ENCODE peak calls at places on chromosome 22, in seven cellular contexts. I, X, G, B, C, R and V are unnamed samples.

GRCh38 chr22:27105142-27106025 is 448.0 kb downstream of the MIAT start:
- DNase-seq in I (no peak), X (peak; percentile 89), G (peak; percentile 88), B (peak; percentile 87), C (peak; percentile 96), R (peak; percentile 92), V (peak; percentile 96)

GRCh38 chr22:48086246-48086645 is 1323.8 kb downstream of the TBC1D22A start:
- DNase-seq in I (no peak), X (no peak), G (no peak), B (no peak), C (no peak), R (no peak), V (no peak)

GRCh38 chr22:24039046-24039445 is 27.9 kb downstream of the CABIN1 start:
- DNase-seq in I (no peak), X (no peak), G (no peak), B (no peak), C (no peak), R (no peak), V (peak; percentile 23)

GRCh38 chr22:46007003-46007847 is 30.3 kb upstream of the WNT7B start:
- DNase-seq in I (no peak), X (no peak), G (peak; percentile 92), B (peak; percentile 89), C (peak; percentile 81), R (peak; percentile 86), V (peak; percentile 72)

GRCh38 chr22:24989541-24989951 is 37.0 kb downstream of the KIAA1671 start:
- DNase-seq in I (no peak), X (no peak), G (no peak), B (no peak), C (peak; percentile 80), R (peak; percentile 71), V (no peak)

GRCh38 chr22:46757104-46757503 is 5.3 kb upstream of the TBC1D22A start:
- DNase-seq in I (no peak), X (no peak), G (no peak), B (no peak), C (no peak), R (no peak), V (no peak)

GRCh38 chr22:26362471-26362870 is 66.6 kb upstream of the ASPHD2 start:
- DNase-seq in I (no peak), X (no peak), G (peak; percentile 10), B (peak; percentile 68), C (peak; percentile 11), R (no peak), V (no peak)

GRCh38 chr22:44316393-44317162 is 3.8 kb upstream of the SHISAL1 start:
- DNase-seq in I (no peak), X (peak; percentile 36), G (no peak), B (no peak), C (no peak), R (no peak), V (no peak)

GRCh38 chr22:25192406-25192805 is 7.3 kb upstream of the CRYBB3 start:
- DNase-seq in I (no peak), X (no peak), G (no peak), B (no peak), C (no peak), R (no peak), V (no peak)

GRCh38 chr22:29469755-29470154 is 10.3 kb upstream of the NEFH start:
- DNase-seq in I (no peak), X (no peak), G (no peak), B (no peak), C (no peak), R (no peak), V (no peak)
- H3K4me3 ChIP-seq in I (peak overlapping the region; percentile 63), X (no peak overlapping the region), G (no peak overlapping the region), B (no peak overlapping the region), C (no peak overlapping the region), R (no peak overlapping the region), V (no peak overlapping the region)

GRCh38 chr22:41683616-41684015 is 5.1 kb downstream of the SNU13 start:
- DNase-seq in I (no peak), X (no peak), G (peak; percentile 69), B (no peak), C (no peak), R (no peak), V (no peak)

GRCh38 chr22:41682033-41682807 is 6.4 kb downstream of the SNU13 start:
- DNase-seq in I (no peak), X (peak; percentile 66), G (peak; percentile 93), B (peak; percentile 86), C (peak; percentile 89), R (peak; percentile 93), V (peak; percentile 88)

GRCh38 chr22:41681616-41682015 is 7.1 kb downstream of the SNU13 start:
- DNase-seq in I (no peak), X (no peak), G (no peak), B (peak; percentile 27), C (no peak), R (no peak), V (no peak)

GRCh38 chr22:41684194-41684593 is 4.5 kb downstream of the SNU13 start:
- DNase-seq in I (no peak), X (no peak), G (no peak), B (no peak), C (no peak), R (no peak), V (no peak)

GRCh38 chr22:41683052-41683451 is 5.6 kb downstream of the SNU13 start:
- DNase-seq in I (no peak), X (no peak), G (no peak), B (no peak), C (no peak), R (no peak), V (no peak)
- H3K4me3 ChIP-seq in I (peak overlapping the region; percentile 68), X (peak overlapping the region; percentile 61), G (peak overlapping the region; percentile 82), B (no peak overlapping the region), C (peak overlapping the region; percentile 82), R (peak overlapping the region; percentile 80), V (peak overlapping the region; percentile 77)

GRCh38 chr22:38462960-38463784 is 4.7 kb upstream of the KDELR3 start:
- DNase-seq in I (no peak), X (no peak), G (no peak), B (no peak), C (no peak), R (no peak), V (no peak)
- H3K4me3 ChIP-seq in I (no peak overlapping the region), X (no peak overlapping the region), G (no peak overlapping the region), B (no peak overlapping the region), C (no peak overlapping the region), R (no peak overlapping the region), V (no peak overlapping the region)

DNA sequence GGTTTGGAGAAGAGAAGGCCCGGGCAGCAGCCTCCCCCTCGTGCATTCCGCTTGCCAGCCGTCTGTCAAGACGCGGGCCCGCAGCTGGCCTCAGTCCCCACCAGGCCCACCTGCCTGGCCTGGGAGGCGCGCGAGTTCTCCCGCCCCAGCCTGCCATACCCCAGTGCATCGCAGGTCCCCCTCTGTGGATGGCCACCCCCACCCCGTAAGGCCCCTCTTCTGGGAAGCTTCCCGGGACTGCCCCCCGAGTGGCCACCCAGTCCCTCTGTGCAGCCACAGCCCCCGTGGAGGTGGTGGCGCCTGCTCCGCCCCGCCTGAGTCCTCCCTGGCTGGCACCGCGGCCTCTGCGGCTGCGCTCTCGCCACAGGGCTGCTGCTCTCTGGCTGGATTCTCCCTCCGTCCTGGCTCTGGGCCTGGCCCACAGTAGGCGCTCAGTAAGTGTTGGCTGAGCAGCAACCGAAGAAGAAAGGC is 74.0 kb upstream of the TCF20 start:
- DNase-seq in I (no peak), X (peak; percentile 57), G (peak; percentile 69), B (no peak), C (peak; percentile 46), R (no peak), V (peak; percentile 64)
- H3K4me3 ChIP-seq in I (peak overlapping the region; percentile 69), X (peak overlapping the region; percentile 4), G (peak overlapping the region; percentile 39), B (no peak overlapping the region), C (no peak overlapping the region), R (no peak overlapping the region), V (no peak overlapping the region)